ENCODE peak calls at places on chromosome 4, in five cellular contexts. D, R, J, W and K are unnamed samples.

GRCh38 chr4:34733185-34733916 is 1511.0 kb downstream of the ARAP2 start:
- DNase-seq in D (no peak), W (no peak), J (no peak), R (no peak), K (no peak)

GRCh38 chr4:147822128-147822527 is 90.2 kb downstream of the ARHGAP10 start:
- DNase-seq in J (peak; percentile 40), D (peak; percentile 77), R (peak; percentile 56), W (peak; percentile 89), K (peak; percentile 88)

GRCh38 chr4:55437356-55437796 is 41.6 kb downstream of the TMEM165 start:
- DNase-seq in J (no peak), W (no peak), R (peak; percentile 44), D (no peak), K (no peak)

GRCh38 chr4:138406881-138407280 is 164.7 kb upstream of the SLC7A11 start:
- DNase-seq in W (peak; percentile 39), J (no peak), D (no peak), R (peak; percentile 38), K (no peak)

GRCh38 chr4:125849869-125850268 is 535.1 kb downstream of the FAT4 start:
- DNase-seq in D (no peak), R (peak; percentile 31), J (no peak), W (no peak), K (no peak)

GRCh38 chr4:124018383-124019317 is 622.1 kb downstream of the SPRY1 start:
- DNase-seq in W (peak; percentile 49), D (peak; percentile 69), J (peak; percentile 82), R (peak; percentile 77), K (peak; percentile 78)

GRCh38 chr4:147824884-147825283 is 93.0 kb downstream of the ARHGAP10 start:
- DNase-seq in R (no peak), D (no peak), J (no peak), W (no peak), K (no peak)

GRCh38 chr4:153067376-153067775 is 131.3 kb downstream of the FHDC1 start:
- DNase-seq in R (peak; percentile 78), D (no peak), J (peak; percentile 57), W (no peak), K (no peak)

GRCh38 chr4:15912236-15912635 is 26.3 kb downstream of the FGFBP1 start:
- DNase-seq in D (no peak), R (peak; percentile 15), J (no peak), W (no peak), K (no peak)

GRCh38 chr4:146477054-146477453 is 44.7 kb downstream of the SLC10A7 start:
- DNase-seq in D (no peak), J (no peak), R (peak; percentile 28), W (no peak), K (no peak)

GRCh38 chr4:124177647-124178425 is 534.7 kb downstream of the ANKRD50 start:
- DNase-seq in R (peak; percentile 82), J (no peak), W (no peak), D (no peak), K (no peak)

GRCh38 chr4:127783971-127784519 is 1.9 kb downstream of the HSPA4L start:
- DNase-seq in R (no peak), D (no peak), W (no peak), J (no peak), K (no peak)

GRCh38 chr4:122218762-122219161 is 66.6 kb downstream of the BLTP1 start:
- DNase-seq in D (no peak), R (peak; percentile 22), J (peak; percentile 35), W (no peak), K (no peak)

GRCh38 chr4:176988226-176988625 is 195.5 kb upstream of the VEGFC start:
- DNase-seq in W (no peak), R (peak; percentile 95), J (no peak), D (no peak), K (no peak)

GRCh38 chr4:23368081-23368697 is 521.7 kb downstream of the PPARGC1A start:
- DNase-seq in J (peak; percentile 83), R (peak; percentile 10), W (no peak), D (no peak), K (no peak)

GRCh38 chr4:117064297-117064696 is 21.1 kb downstream of the TRAM1L1 start:
- DNase-seq in R (no peak), W (no peak), D (no peak), J (no peak), K (no peak)

GRCh38 chr4:184287697-184288255 is 70.1 kb upstream of the ENPP6 start:
- DNase-seq in J (no peak), R (peak; percentile 63), D (no peak), W (no peak), K (no peak)

GRCh38 chr4:118712872-118713271 is 27.7 kb downstream of the METTL14 start:
- DNase-seq in R (peak; percentile 14), D (no peak), W (no peak), J (no peak), K (no peak)

GRCh38 chr4:139028191-139028661 is 12.6 kb downstream of the NOCT start:
- DNase-seq in J (peak; percentile 15), R (no peak), D (no peak), W (no peak), K (no peak)

GRCh38 chr4:126583509-126583908 is 1049.2 kb upstream of the INTU start:
- DNase-seq in D (no peak), R (peak; percentile 38), W (no peak), J (peak; percentile 20), K (no peak)

DNA sequence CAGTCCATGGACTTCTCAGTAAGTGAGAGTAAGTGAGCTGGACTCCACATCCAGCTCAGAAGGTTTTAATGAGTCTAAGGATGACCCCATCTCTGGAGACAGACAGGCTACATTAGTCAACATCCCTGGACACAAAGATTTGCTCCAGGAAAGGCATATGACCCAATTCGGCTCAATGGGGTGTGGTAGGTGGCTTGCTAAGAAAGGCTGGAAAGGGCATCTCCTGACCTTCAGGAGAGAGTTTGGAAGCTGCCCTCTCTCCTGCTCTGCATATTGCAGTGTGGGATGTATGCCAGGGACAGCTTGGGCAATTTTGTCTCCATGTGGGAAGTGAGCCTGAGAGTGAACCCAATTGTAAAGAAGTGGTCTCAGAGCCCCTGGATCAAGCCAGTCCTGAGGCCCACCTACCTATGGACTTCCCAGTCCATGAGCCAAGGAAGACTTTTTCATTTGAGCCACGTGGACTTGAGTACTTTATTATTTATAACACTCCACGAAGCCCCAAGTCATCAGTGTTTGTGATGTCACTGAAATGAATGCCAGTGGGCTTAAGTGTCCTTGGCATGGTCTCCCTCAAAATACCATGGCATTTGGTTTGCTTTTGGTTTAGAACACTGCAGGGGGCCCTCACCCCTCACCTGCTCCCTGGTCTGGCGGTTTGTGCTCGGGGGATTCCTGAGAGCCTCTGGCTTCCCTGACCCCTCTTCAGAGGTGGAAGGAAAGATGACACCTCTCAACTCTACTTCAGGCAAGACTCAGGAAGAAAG is 10.4 kb upstream of the ABLIM2 start:
- DNase-seq in R (no peak), D (no peak), J (no peak), W (no peak), K (no peak)
- H3K27me3 ChIP-seq in R (peaks cover 78% of the 10 kb centered on the region), D (no peaks in the 10 kb centered on the region), J (no peaks in the 10 kb centered on the region), W (no peaks in the 10 kb centered on the region), K (peaks cover 3% of the 10 kb centered on the region)

DNA sequence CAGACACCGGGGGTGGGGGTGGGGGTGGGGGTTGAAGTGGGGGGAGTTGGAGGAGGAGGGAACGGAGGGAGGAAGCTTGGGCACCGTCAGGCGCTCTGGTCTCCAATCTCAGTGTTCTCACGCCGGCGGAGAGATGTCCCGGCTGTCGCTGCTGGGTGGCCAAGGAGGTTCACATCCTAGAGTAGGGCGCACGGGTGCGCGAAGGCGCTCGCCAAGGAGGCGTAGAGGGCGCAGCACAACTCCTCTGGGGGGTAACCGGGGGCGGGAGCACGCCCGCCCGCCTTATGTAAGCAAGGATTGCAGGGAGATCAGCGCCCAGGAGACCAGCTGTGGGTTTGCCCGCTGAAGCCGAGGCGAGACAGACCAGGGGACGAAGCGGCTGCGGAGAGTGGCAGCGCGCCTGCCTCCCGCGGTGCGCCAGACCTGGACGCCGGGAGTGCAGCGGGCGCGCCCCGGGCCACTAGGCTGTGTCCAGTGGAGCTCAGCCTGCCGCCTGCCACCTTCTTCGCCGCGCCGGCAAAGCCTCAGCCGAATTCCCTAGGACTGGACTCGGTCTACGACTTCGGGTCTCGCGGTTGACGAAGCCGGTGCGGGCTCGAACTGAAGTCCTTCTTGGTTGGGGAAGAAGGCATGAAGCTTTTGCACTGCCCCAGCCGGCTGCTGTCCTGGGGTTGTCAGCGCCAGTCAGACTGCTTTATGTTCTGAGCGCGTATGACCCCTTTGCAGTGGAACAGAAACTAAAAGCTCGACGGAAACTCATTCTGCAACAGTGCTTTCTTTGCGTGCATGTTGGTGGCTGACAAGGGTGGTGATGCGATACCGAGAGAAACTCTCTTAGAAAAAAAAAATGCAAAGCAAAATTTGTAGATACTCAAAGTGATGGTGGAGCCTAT is 719 bp upstream of the UNC5C start:
- DNase-seq in D (peak; percentile 70), J (peak; percentile 78), W (peak; percentile 35), R (peak; percentile 91), K (peak; percentile 82)
- H3K27me3 ChIP-seq in D (no peaks in the 10 kb centered on the region), J (no peaks in the 10 kb centered on the region), W (no peaks in the 10 kb centered on the region), R (peaks cover 67% of the 10 kb centered on the region), K (peaks cover 49% of the 10 kb centered on the region)

GRCh38 chr4:8005814-8006215 is 66.2 kb upstream of the AFAP1 start:
- DNase-seq in J (no peak), R (no peak), D (no peak), W (no peak), K (no peak)
- H3K27me3 ChIP-seq in J (no peaks in the 10 kb centered on the region), R (peaks cover 93% of the 10 kb centered on the region), D (no peaks in the 10 kb centered on the region), W (no peaks in the 10 kb centered on the region), K (no peaks in the 10 kb centered on the region)

DNA sequence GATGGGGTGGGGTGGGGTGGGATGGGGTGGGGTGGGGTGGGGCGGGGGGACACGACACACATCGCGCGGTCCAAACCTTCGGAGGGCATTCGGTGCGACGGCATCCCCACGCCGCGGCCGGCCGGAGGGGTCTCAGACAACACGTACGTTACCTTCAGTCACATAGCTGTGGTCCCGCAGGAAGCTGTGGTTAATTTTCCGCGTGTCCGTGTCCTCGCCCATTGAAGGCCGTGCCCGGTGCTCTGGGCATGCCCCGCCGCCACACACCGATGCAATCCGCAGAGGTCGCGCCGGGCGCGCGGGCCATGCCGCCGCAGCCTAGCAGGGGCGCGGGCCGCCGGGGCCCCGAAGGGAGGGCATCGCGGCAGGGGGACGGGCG is 417 bp downstream of the PPP2R2C start:
- DNase-seq in W (no peak), J (peak; percentile 21), D (no peak), R (no peak), K (peak; percentile 55)
- H3K27me3 ChIP-seq in W (no peaks in the 10 kb centered on the region), J (peaks cover 85% of the 10 kb centered on the region), D (peaks cover 2% of the 10 kb centered on the region), R (peaks cover 66% of the 10 kb centered on the region), K (peaks cover 68% of the 10 kb centered on the region)

DNA sequence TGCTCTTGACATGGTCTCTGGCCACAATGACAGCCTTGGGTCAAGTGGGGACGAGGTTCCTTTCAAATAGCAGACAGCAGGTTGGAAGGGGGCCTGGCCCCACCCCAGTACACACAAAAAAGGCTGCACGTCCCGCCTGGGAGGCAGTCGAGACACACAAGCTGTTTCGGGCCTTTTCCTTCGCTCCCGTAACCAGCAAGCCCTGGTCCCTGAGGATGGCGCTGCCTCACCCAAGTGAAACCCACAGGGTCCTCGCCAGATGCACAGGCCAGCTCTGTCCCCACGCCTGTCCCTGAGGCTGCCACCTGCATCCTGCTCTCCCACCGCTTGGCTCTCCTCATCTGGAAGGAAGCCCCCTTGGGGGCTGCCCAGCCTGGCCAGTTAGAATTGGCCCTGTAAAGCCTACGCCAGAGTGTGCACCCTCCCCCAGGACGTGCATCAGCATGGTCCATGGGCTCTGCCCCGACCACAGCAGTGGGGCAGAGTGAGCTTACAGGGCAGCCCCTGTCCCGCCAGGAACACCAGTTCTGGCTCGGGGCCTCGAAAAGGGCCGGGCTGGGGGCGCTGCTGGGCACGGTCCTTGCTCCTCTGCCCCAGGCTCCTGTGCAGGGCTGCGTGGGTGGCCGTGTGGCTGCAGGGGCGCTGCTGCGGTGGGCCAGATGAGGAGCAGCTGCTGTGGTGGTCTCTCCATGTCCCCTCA is 2.0 kb downstream of the CPLX1 start:
- DNase-seq in D (no peak), J (no peak), W (no peak), R (no peak), K (peak; percentile 51)
- H3K27me3 ChIP-seq in D (no peaks in the 10 kb centered on the region), J (peaks cover 96% of the 10 kb centered on the region), W (peaks cover 17% of the 10 kb centered on the region), R (peaks cover 81% of the 10 kb centered on the region), K (peaks cover 97% of the 10 kb centered on the region)